ENCODE peak calls at places on chromosome 9, in six cellular contexts. One of them, this sample, is unnamed.

GRCh38 chr9:34993502-34994428 is 4.2 kb downstream of the DNAJB5 start:
- DNase-seq in HFF-Myc: no peak
- DNase-seq in stromal cell of bone marrow: peak
- DNase-seq in A549: no peak
- DNase-seq in fibroblast of the aortic adventitia: peak
- DNase-seq in upper lobe of right lung: peak
- DNase-seq in this sample: peak

GRCh38 chr9:78982849-78983248 is 588.9 kb upstream of the TLE4 start:
- DNase-seq in HFF-Myc: peak
- DNase-seq in stromal cell of bone marrow: no peak
- DNase-seq in A549: no peak
- DNase-seq in fibroblast of the aortic adventitia: no peak
- DNase-seq in upper lobe of right lung: no peak
- DNase-seq in this sample: peak

GRCh38 chr9:107749787-107750444 is 260.3 kb upstream of the KLF4 start:
- DNase-seq in HFF-Myc: peak
- DNase-seq in stromal cell of bone marrow: peak
- DNase-seq in A549: peak
- DNase-seq in fibroblast of the aortic adventitia: peak
- DNase-seq in upper lobe of right lung: peak
- DNase-seq in this sample: peak

GRCh38 chr9:31542384-31543055 is 841.9 kb upstream of the ACO1 start:
- DNase-seq in HFF-Myc: no peak
- DNase-seq in stromal cell of bone marrow: peak
- DNase-seq in A549: no peak
- DNase-seq in fibroblast of the aortic adventitia: peak
- DNase-seq in upper lobe of right lung: no peak
- DNase-seq in this sample: peak

GRCh38 chr9:3880851-3881250 is 355.1 kb upstream of the RFX3 start:
- DNase-seq in HFF-Myc: no peak
- DNase-seq in stromal cell of bone marrow: peak
- DNase-seq in A549: no peak
- DNase-seq in fibroblast of the aortic adventitia: peak
- DNase-seq in upper lobe of right lung: no peak
- DNase-seq in this sample: peak

GRCh38 chr9:113978954-113979712 is 99.0 kb downstream of the AMBP start:
- DNase-seq in HFF-Myc: peak
- DNase-seq in stromal cell of bone marrow: no peak
- DNase-seq in A549: no peak
- DNase-seq in fibroblast of the aortic adventitia: peak
- DNase-seq in upper lobe of right lung: no peak
- DNase-seq in this sample: no peak

GRCh38 chr9:111925784-111926183 is 29.2 kb downstream of the UGCG start:
- DNase-seq in HFF-Myc: no peak
- DNase-seq in stromal cell of bone marrow: no peak
- DNase-seq in A549: no peak
- DNase-seq in fibroblast of the aortic adventitia: no peak
- DNase-seq in upper lobe of right lung: no peak
- DNase-seq in this sample: no peak

GRCh38 chr9:79962150-79962549 is 390.4 kb downstream of the TLE4 start:
- DNase-seq in HFF-Myc: no peak
- DNase-seq in stromal cell of bone marrow: no peak
- DNase-seq in A549: no peak
- DNase-seq in fibroblast of the aortic adventitia: no peak
- DNase-seq in upper lobe of right lung: no peak
- DNase-seq in this sample: no peak

GRCh38 chr9:4769321-4770080 is 23.2 kb upstream of the RCL1 start:
- DNase-seq in HFF-Myc: no peak
- DNase-seq in stromal cell of bone marrow: no peak
- DNase-seq in A549: no peak
- DNase-seq in fibroblast of the aortic adventitia: peak
- DNase-seq in upper lobe of right lung: no peak
- DNase-seq in this sample: peak

GRCh38 chr9:95785209-95785608 is 90.3 kb upstream of the ERCC6L2 start:
- DNase-seq in HFF-Myc: no peak
- DNase-seq in stromal cell of bone marrow: no peak
- DNase-seq in A549: no peak
- DNase-seq in fibroblast of the aortic adventitia: no peak
- DNase-seq in upper lobe of right lung: no peak
- DNase-seq in this sample: no peak

GRCh38 chr9:89814340-89815040 is 209.7 kb downstream of the GADD45G start:
- DNase-seq in HFF-Myc: no peak
- DNase-seq in stromal cell of bone marrow: no peak
- DNase-seq in A549: no peak
- DNase-seq in fibroblast of the aortic adventitia: no peak
- DNase-seq in upper lobe of right lung: peak
- DNase-seq in this sample: peak

GRCh38 chr9:89011683-89012082 is 20.4 kb downstream of the S1PR3 start:
- DNase-seq in HFF-Myc: no peak
- DNase-seq in stromal cell of bone marrow: no peak
- DNase-seq in A549: no peak
- DNase-seq in fibroblast of the aortic adventitia: no peak
- DNase-seq in upper lobe of right lung: no peak
- DNase-seq in this sample: no peak

GRCh38 chr9:30349526-30350513 is 2034.6 kb upstream of the ACO1 start:
- DNase-seq in HFF-Myc: no peak
- DNase-seq in stromal cell of bone marrow: no peak
- DNase-seq in A549: no peak
- DNase-seq in fibroblast of the aortic adventitia: no peak
- DNase-seq in upper lobe of right lung: peak
- DNase-seq in this sample: no peak

GRCh38 chr9:129944501-129945116 is 98.4 kb downstream of the FNBP1 start:
- DNase-seq in HFF-Myc: no peak
- DNase-seq in stromal cell of bone marrow: no peak
- DNase-seq in A549: no peak
- DNase-seq in fibroblast of the aortic adventitia: no peak
- DNase-seq in upper lobe of right lung: no peak
- DNase-seq in this sample: no peak

GRCh38 chr9:121748727-121749546 is 97.5 kb downstream of the DAB2IP start:
- DNase-seq in HFF-Myc: no peak
- DNase-seq in stromal cell of bone marrow: no peak
- DNase-seq in A549: no peak
- DNase-seq in fibroblast of the aortic adventitia: no peak
- DNase-seq in upper lobe of right lung: no peak
- DNase-seq in this sample: peak

GRCh38 chr9:72614057-72614456 is 92.6 kb downstream of the TMC1 start:
- DNase-seq in HFF-Myc: no peak
- DNase-seq in stromal cell of bone marrow: no peak
- DNase-seq in A549: no peak
- DNase-seq in fibroblast of the aortic adventitia: no peak
- DNase-seq in upper lobe of right lung: no peak
- DNase-seq in this sample: no peak